ENCODE peak calls at places on chromosomes 6 and 20, in four cellular contexts. X is transverse colon, J is A549, T is ovary. Z is an unnamed sample.

GRCh38 chr20:10376271-10377075 is 57.5 kb downstream of the MKKS start:
- DNase-seq in J (no peak), T (no peak), X (no peak), Z (no peak)

GRCh38 chr6:16486661-16487060 is 248.3 kb downstream of the GMPR start:
- DNase-seq in X (no peak), J (no peak), T (no peak), Z (no peak)

GRCh38 chr6:25995507-25995906 is 32.9 kb downstream of the TRIM38 start:
- DNase-seq in T (no peak), X (no peak), J (no peak), Z (no peak)

GRCh38 chr20:19802492-19803158 is 44.6 kb downstream of the RIN2 start:
- DNase-seq in J (peak; percentile 76), X (no peak), T (no peak), Z (no peak)

GRCh38 chr20:10236540-10237533 is 18.2 kb downstream of the SNAP25 start:
- DNase-seq in J (no peak), T (no peak), X (no peak), Z (no peak)

GRCh38 chr20:50877232-50877631 is 54.0 kb downstream of the ADNP start:
- DNase-seq in T (no peak), J (no peak), X (no peak), Z (no peak)

GRCh38 chr6:46243754-46244153 is 73.0 kb upstream of the ENPP5 start:
- DNase-seq in J (no peak), X (no peak), T (no peak), Z (no peak)

GRCh38 chr6:134436281-134436815 is 118.4 kb upstream of the SGK1 start:
- DNase-seq in J (peak; percentile 89), T (peak; percentile 39), X (peak; percentile 24), Z (no peak)

GRCh38 chr6:37919417-37920157 is 100.1 kb downstream of the ZFAND3 start:
- DNase-seq in X (no peak), T (no peak), J (no peak), Z (no peak)

GRCh38 chr6:1527098-1527497 is 82.6 kb upstream of the FOXC1 start:
- DNase-seq in J (no peak), X (peak; percentile 24), T (peak; percentile 39), Z (no peak)

GRCh38 chr20:1671891-1672669 is 14.5 kb upstream of the SIRPG start:
- DNase-seq in X (no peak), J (no peak), T (no peak), Z (peak; percentile 83)

GRCh38 chr6:28947067-28947765 is 23.4 kb upstream of the TRIM27 start:
- DNase-seq in J (no peak), X (no peak), T (no peak), Z (no peak)

GRCh38 chr6:134850906-134851305 is 99.0 kb downstream of the ALDH8A1 start:
- DNase-seq in J (no peak), T (no peak), X (no peak), Z (no peak)

GRCh38 chr20:63176448-63177133 is 39.3 kb downstream of the YTHDF1 start:
- DNase-seq in T (no peak), J (peak; percentile 78), X (no peak), Z (no peak)

GRCh38 chr6:32086661-32087573 is 22.2 kb downstream of the TNXB start:
- DNase-seq in T (peak; percentile 61), J (no peak), X (no peak), Z (no peak)

GRCh38 chr6:26330835-26331808 is 33.9 kb upstream of the BTN3A2 start:
- DNase-seq in J (peak; percentile 80), T (no peak), X (no peak), Z (no peak)

GRCh38 chr6:105814745-105815536 is 271.2 kb upstream of the PRDM1 start:
- DNase-seq in X (no peak), T (no peak), J (no peak), Z (no peak)

GRCh38 chr20:3916347-3916746 is 27.2 kb downstream of the PANK2 start:
- DNase-seq in T (no peak), J (no peak), X (no peak), Z (no peak)

GRCh38 chr20:38260378-38261053 is at the start of gene KIAA1755:
- DNase-seq in X (no peak), J (no peak), T (peak; percentile 62), Z (no peak)

GRCh38 chr6:45590225-45590624 is 212.5 kb upstream of the SUPT3H start:
- DNase-seq in T (no peak), X (no peak), J (peak; percentile 19), Z (peak; percentile 75)

GRCh38 chr20:59515013-59515905 is 89.1 kb upstream of the PHACTR3 start:
- DNase-seq in X (peak; percentile 73), J (peak; percentile 68), T (peak; percentile 64), Z (peak; percentile 92)
- TF ChIP-seq CTCF in X (peak; percentile 79), J (peak; percentile 70), T (no peak), Z (peak; percentile 95)

DNA sequence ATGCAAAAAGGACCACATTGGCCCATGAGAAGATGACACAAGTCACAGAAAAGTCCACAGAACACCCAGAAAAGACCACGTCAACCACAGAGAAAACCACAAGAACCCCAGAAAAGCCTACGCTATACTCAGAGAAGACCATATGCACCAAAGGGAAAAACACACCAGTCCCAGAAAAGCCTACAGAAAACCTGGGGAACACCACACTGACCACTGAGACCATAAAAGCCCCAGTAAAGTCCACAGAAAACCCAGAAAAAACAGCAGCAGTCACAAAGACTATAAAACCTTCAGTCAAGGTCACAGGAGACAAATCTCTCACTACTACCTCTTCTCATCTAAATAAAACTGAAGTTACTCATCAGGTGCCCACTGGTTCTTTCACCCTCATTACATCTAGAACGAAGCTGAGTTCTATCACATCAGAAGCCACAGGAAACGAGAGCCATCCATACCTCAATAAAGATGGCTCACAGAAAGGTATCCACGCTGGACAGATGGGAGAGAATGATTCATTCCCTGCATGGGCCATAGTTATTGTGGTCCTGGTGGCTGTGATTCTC is 11.2 kb downstream of the MUCL3 start:
- DNase-seq in X (no peak), T (no peak), J (no peak), Z (no peak)
- TF ChIP-seq EP300 in X (no peak), T (no peak), J (no peak), Z (no peak)

DNA sequence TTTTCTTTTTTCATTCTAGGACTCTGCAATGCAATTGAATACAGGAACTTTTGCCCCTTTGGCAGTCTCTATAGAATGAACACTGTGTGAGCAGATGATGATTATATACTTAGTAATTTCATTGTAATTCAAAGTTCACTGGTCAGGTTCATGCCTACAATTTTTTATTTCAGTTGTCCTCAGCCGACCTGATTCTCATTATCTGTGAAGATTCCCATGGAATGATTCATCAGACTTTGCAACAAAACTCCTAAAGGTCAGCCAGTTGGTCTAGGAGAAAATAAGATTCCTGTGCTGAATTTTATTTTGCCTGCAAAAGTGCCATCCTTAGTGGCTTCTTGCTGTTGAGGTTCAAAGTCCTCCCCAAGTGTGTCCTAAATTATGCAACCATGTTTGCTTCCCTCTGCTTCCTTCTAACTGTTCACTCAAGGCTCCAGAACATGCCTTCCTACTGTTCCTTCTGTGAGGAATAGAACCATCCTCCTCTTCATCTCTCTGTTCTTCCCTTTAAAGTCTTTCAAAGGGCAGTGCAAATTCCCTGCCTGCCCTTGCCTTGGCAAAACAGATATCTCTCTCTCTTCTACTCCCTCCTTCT is 194.2 kb upstream of the CNR1 start:
- DNase-seq in T (no peak), X (no peak), J (peak; percentile 48), Z (no peak)
- H3K4me3 ChIP-seq in T (no peak overlapping the region), X (no peak overlapping the region), J (no peak overlapping the region), Z (no peak overlapping the region)

GRCh38 chr6:111464184-111464583 is 18.8 kb downstream of the REV3L start:
- DNase-seq in X (no peak), T (no peak), J (no peak), Z (no peak)
- TF ChIP-seq CTCF in X (no peak), T (no peak), J (no peak), Z (no peak)

GRCh38 chr20:53763707-53764415 is 170.2 kb upstream of the ZNF217 start:
- DNase-seq in J (peak; percentile 96), T (no peak), X (peak; percentile 51), Z (no peak)
- TF ChIP-seq EP300 in J (peak; percentile 65), T (no peak), X (peak; percentile 10), Z (no peak)

GRCh38 chr6:27333642-27334040 is 21.6 kb upstream of the POM121L2 start:
- DNase-seq in X (no peak), J (no peak), T (no peak), Z (no peak)
- H3K4me3 ChIP-seq in X (no peak overlapping the region), J (peak overlapping the region; percentile 44), T (no peak overlapping the region), Z (no peak overlapping the region)

DNA sequence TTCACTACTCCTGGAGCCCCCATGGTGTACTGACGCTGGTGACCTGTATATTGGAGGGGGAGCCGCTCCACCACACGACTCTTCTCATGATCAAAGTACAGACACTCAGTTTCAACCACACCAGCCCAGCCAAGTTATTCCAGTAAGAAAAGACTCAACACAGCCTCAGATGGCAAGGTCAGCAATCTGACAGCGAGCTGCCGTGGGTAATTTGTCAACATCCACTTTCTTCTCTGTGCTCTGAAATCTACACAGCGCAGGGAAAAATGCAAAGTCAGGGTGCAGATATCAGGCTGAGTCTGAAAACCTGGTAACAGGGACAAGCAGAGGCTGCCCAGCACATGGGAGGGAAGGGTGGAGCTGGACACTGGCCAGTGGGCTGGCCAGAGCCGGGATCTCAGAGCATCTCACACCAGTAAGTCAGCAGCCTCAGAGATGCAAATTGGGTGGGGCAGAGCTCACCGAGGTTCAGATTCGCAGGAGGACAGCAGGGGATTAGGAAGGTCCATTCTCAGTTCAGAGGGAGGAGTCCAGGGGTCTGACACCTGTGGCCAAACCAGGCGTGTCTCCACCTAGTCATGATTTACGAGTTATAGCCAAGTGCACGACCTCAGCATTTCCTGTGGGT is 44.5 kb upstream of the RPS6KA2 start:
- DNase-seq in J (no peak), X (no peak), T (no peak), Z (no peak)
- TF ChIP-seq CTCF in J (no peak), X (no peak), T (no peak), Z (no peak)

GRCh38 chr6:54009052-54009654 is 102.1 kb upstream of the MLIP start:
- DNase-seq in T (no peak), X (no peak), J (no peak), Z (no peak)
- TF ChIP-seq EP300 in T (no peak), X (no peak), J (no peak), Z (no peak)

GRCh38 chr20:47350691-47351545 is 5.6 kb downstream of the ZMYND8 start:
- DNase-seq in X (no peak), J (no peak), T (no peak), Z (no peak)

GRCh38 chr20:47348539-47349142 is 7.9 kb downstream of the ZMYND8 start:
- DNase-seq in T (no peak), X (no peak), J (no peak), Z (no peak)

GRCh38 chr20:47351643-47352331 is 4.7 kb downstream of the ZMYND8 start:
- DNase-seq in J (no peak), X (no peak), T (no peak), Z (no peak)

GRCh38 chr20:47349365-47350180 is 6.9 kb downstream of the ZMYND8 start:
- DNase-seq in J (no peak), T (no peak), X (no peak), Z (no peak)

GRCh38 chr20:47350181-47350550 is 6.3 kb downstream of the ZMYND8 start:
- DNase-seq in J (no peak), X (no peak), T (no peak), Z (no peak)
- H3K4me3 ChIP-seq in J (no peak overlapping the region), X (no peak overlapping the region), T (no peak overlapping the region), Z (peak overlapping the region; percentile 35)

Z was measured in esophagus muscularis mucosa.